ENCODE peak calls at places on chromosomes 4 and X, in seven cellular contexts. Y is body of pancreas; U is CD8-positive, alpha-beta T cell; V is esophagus squamous epithelium; R is lower lobe of right lung; W is A673; B is upper lobe of right lung. S is an unnamed sample. For H3K4me1, the result is how much of the 10 kb centered on the place peaks cover.

GRCh38 chrX:76253432-76253831 is 80.6 kb downstream of the PBDC1 start:
- DNase-seq in Y (peak), U (peak), V (no peak), R (no peak), W (peak), B (no peak), S (peak)

GRCh38 chr4:145619639-145619996 is 433 bp downstream of the MMAA start:
- DNase-seq in Y (peak), U (peak), V (no peak), R (peak), W (no peak), B (no peak), S (no peak)

GRCh38 chr4:105280338-105280809 is 133.7 kb downstream of the TET2 start:
- DNase-seq in Y (no peak), U (no peak), V (no peak), R (no peak), W (peak), B (no peak), S (no peak)

GRCh38 chrX:101677028-101677427 is 17.4 kb upstream of the ARMCX2 start:
- DNase-seq in Y (no peak), U (no peak), V (no peak), R (no peak), W (no peak), B (no peak), S (no peak)

GRCh38 chr4:78669453-78669852 is 106.7 kb upstream of the BMP2K start:
- DNase-seq in Y (no peak), U (no peak), V (no peak), R (no peak), W (no peak), B (no peak), S (no peak)

GRCh38 chr4:151169223-151169622 is 69.8 kb downstream of the RPS3A start:
- DNase-seq in Y (peak), U (no peak), V (no peak), R (no peak), W (peak), B (no peak), S (no peak)

GRCh38 chr4:182825786-182826185 is 91.4 kb downstream of the DCTD start:
- DNase-seq in Y (no peak), U (no peak), V (no peak), R (no peak), W (no peak), B (no peak), S (no peak)

GRCh38 chr4:112075129-112075753 is 70.0 kb upstream of the FAM241A start:
- DNase-seq in Y (peak), U (no peak), V (no peak), R (no peak), W (peak), B (no peak), S (peak)

GRCh38 chr4:163251204-163251603 is 81.2 kb downstream of the NPY1R start:
- DNase-seq in Y (no peak), U (no peak), V (no peak), R (no peak), W (peak), B (no peak), S (peak)

GRCh38 chr4:71944956-71945355 is 86.8 kb upstream of the NPFFR2 start:
- DNase-seq in Y (no peak), U (no peak), V (no peak), R (no peak), W (peak), B (no peak), S (no peak)

GRCh38 chr4:25552580-25553271 is 102.9 kb upstream of the SLC34A2 start:
- DNase-seq in Y (peak), U (no peak), V (no peak), R (peak), W (no peak), B (peak), S (peak)

GRCh38 chr4:168337550-168337940 is 19.0 kb upstream of the DDX60 start:
- DNase-seq in Y (no peak), U (no peak), V (no peak), R (no peak), W (no peak), B (no peak), S (no peak)

GRCh38 chrX:76454456-76454927 is 27.0 kb downstream of the MAGEE1 start:
- DNase-seq in Y (peak), U (no peak), V (no peak), R (no peak), W (peak), B (no peak), S (peak)

GRCh38 chrX:72123471-72124185 is 8.1 kb downstream of the RTL5 start:
- DNase-seq in Y (no peak), U (no peak), V (no peak), R (peak), W (peak), B (no peak), S (peak)

GRCh38 chr4:69936566-69936965 is 5.7 kb downstream of the CSN1S1 start:
- DNase-seq in Y (no peak), U (no peak), V (no peak), R (no peak), W (no peak), B (no peak), S (no peak)

DNA sequence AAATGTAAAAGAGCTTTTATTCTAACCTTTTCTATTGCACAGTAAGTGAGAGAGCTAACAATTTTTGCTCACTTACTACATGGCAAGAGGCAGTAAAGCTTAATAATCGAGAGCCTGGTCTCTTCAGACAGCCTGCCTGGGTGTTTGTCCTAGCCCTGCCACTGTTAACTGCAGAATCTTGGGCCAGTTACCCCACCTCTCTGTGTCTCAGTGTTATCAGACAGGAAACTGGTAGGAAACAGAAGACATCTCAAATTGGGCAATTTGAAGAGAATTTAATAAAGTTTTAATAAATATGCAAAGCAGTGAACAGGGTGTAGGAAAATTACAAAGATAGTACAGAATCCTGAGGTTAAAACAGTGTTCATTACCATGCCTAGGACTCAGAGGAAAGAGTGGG is 13.4 kb downstream of the STAP1 start:
- DNase-seq in Y (no peak), U (no peak), V (no peak), R (no peak), W (no peak), B (no peak), S (no peak)
- H3K4me1 ChIP-seq in Y (under half), U (under half), V (under half), R (under half), W (under half), B (under half), S (under half)

GRCh38 chrX:2373615-2374014 is 127.2 kb downstream of the DHRSX start:
- DNase-seq in Y (no peak), U (no peak), V (no peak), R (no peak), W (no peak), B (no peak), S (no peak)

GRCh38 chrX:2371026-2371778 is 129.6 kb downstream of the DHRSX start:
- DNase-seq in Y (no peak), U (no peak), V (no peak), R (no peak), W (peak), B (no peak), S (peak)

GRCh38 chrX:2376166-2376565 is 124.6 kb downstream of the DHRSX start:
- DNase-seq in Y (no peak), U (no peak), V (no peak), R (no peak), W (no peak), B (no peak), S (no peak)

GRCh38 chrX:2370436-2370835 is 130.3 kb downstream of the DHRSX start:
- DNase-seq in Y (no peak), U (no peak), V (no peak), R (no peak), W (no peak), B (no peak), S (no peak)

GRCh38 chrX:2374086-2374485 is 126.7 kb downstream of the DHRSX start:
- DNase-seq in Y (no peak), U (no peak), V (no peak), R (no peak), W (no peak), B (no peak), S (no peak)
- H3K27ac ChIP-seq in Y (no peak), U (no peak), V (no peak), R (no peak), W (no peak), B (no peak), S (no peak)

DNA sequence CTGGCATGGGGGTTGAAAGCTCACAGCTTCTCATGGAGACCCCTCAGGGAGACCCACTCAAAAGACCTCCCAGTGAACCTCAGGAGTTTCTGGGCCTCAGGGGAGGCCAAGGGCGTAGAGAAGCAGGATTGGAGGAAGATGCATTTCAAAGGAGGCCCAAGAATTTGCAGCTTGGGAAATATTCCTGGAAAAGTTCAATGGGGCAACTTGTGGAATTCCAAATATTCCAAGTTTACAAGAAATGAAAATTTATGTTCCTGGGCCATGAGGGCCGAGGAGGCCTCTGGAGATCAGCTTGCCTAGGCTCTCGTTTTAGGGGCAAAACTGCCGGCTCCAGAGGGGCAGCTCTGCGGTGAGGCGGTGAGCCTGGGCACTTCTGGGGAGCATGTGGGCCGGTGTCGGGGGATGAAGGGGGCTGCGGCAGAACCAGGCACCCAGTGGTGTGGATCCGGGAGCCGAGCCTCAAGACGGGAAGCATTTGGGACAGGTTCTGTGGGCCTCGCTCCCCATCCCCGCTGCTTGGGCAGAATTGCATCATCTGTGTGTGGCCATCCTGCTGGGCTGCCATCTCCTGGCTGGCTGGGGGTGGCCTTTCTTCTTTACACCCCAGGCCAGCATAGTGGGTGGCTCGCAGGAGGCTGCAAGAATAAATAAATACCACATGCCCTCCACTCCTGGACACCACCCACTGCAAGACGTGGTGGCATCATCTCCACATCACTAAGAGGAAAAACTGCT is 54.6 kb upstream of the GPR78 start:
- DNase-seq in Y (no peak), U (no peak), V (no peak), R (no peak), W (no peak), B (no peak), S (no peak)
- TF ChIP-seq CTCF in Y (no peak), U (no peak), V (no peak), R (no peak), W (no peak), B (no peak), S (no peak)

GRCh38 chr4:184350213-184350817 is 124.0 kb downstream of the IRF2 start:
- DNase-seq in Y (no peak), U (no peak), V (no peak), R (no peak), W (no peak), B (no peak), S (peak)
- H3K4me1 ChIP-seq in Y (half or more), U (under half), V (under half), R (half or more), W (under half), B (under half), S (under half)

GRCh38 chr4:98293089-98293887 is 32.1 kb downstream of the RAP1GDS1 start:
- DNase-seq in Y (no peak), U (no peak), V (no peak), R (no peak), W (no peak), B (no peak), S (no peak)
- H3K27ac ChIP-seq in Y (no peak), U (no peak), V (no peak), R (no peak), W (no peak), B (no peak), S (no peak)

GRCh38 chr4:88818650-88819470 is 121.2 kb upstream of the NAP1L5 start:
- DNase-seq in Y (peak), U (peak), V (no peak), R (no peak), W (peak), B (no peak), S (peak)
- TF ChIP-seq CTCF in Y (peak), U (peak), V (peak), R (peak), W (peak), B (peak), S (peak)

GRCh38 chr4:87047281-87047798 is 112.5 kb downstream of the AFF1 start:
- DNase-seq in Y (no peak), U (no peak), V (no peak), R (no peak), W (no peak), B (no peak), S (no peak)
- H3K4me1 ChIP-seq in Y (half or more), U (under half), V (under half), R (half or more), W (under half), B (under half), S (under half)

DNA sequence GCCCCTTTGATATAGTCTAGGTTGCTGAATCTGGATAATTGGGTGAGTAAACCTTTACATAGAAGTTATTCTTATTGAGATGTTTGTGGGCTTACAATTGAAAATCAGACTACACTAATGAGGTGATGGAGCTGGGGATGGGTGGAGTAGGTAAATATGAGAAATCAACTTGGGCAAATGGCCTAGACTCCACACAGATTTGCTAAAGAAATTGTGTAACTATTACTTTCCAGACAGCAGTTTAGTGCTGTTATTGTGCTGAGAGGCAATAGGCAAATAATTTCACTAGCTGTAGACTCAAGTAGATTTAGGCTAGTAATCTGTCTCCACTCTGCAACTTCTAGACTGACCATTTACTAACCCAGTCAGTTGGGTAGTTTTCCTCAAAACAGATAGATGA is 8.3 kb downstream of the DIAPH2 start:
- DNase-seq in Y (no peak), U (no peak), V (no peak), R (no peak), W (no peak), B (no peak), S (no peak)
- H3K27ac ChIP-seq in Y (no peak), U (no peak), V (no peak), R (peak), W (no peak), B (peak), S (no peak)

GRCh38 chrX:107541244-107541643 is 87.1 kb upstream of the PRPS1 start:
- DNase-seq in Y (no peak), U (no peak), V (no peak), R (no peak), W (no peak), B (no peak), S (no peak)

GRCh38 chrX:107542500-107542899 is 85.8 kb upstream of the PRPS1 start:
- DNase-seq in Y (peak), U (no peak), V (no peak), R (no peak), W (peak), B (no peak), S (peak)

GRCh38 chrX:107537815-107538214 is 88.4 kb downstream of the FRMPD3 start:
- DNase-seq in Y (peak), U (peak), V (no peak), R (no peak), W (peak), B (no peak), S (peak)
- TF ChIP-seq CTCF in Y (peak), U (no peak), V (peak), R (peak), W (peak), B (peak), S (peak)

GRCh38 chr4:108367751-108368150 is 199.0 kb upstream of the LEF1 start:
- DNase-seq in Y (no peak), U (no peak), V (no peak), R (no peak), W (no peak), B (no peak), S (no peak)

GRCh38 chr4:108361886-108362285 is 193.2 kb upstream of the LEF1 start:
- DNase-seq in Y (no peak), U (no peak), V (no peak), R (no peak), W (no peak), B (no peak), S (no peak)

GRCh38 chr4:108369035-108369655 is 200.4 kb upstream of the LEF1 start:
- DNase-seq in Y (no peak), U (no peak), V (no peak), R (no peak), W (no peak), B (no peak), S (no peak)

GRCh38 chr4:108366716-108367115 is 198.0 kb upstream of the LEF1 start:
- DNase-seq in Y (no peak), U (no peak), V (no peak), R (no peak), W (no peak), B (no peak), S (no peak)

GRCh38 chr4:108365551-108365950 is 196.8 kb upstream of the LEF1 start:
- DNase-seq in Y (no peak), U (no peak), V (no peak), R (no peak), W (no peak), B (no peak), S (no peak)
- H3K4me1 ChIP-seq in Y (under half), U (under half), V (under half), R (under half), W (under half), B (under half), S (under half)